ENCODE peak calls at places on chromosomes 13 and 19, in four cellular contexts. T is midbrain, X is C1 segment of cervical spinal cord, J is Ammon's horn. R is an unnamed sample.

GRCh38 chr19:39110263-39110967 is 15.2 kb upstream of the PAK4 start:
- DNase-seq in T (peak), X (no peak), J (peak), R (peak)

GRCh38 chr13:111262715-111263114 is 57.7 kb upstream of the TEX29 start:
- DNase-seq in T (no peak), X (no peak), J (no peak), R (no peak)

GRCh38 chr13:110399801-110400200 is 92.7 kb downstream of the COL4A2 start:
- DNase-seq in T (no peak), X (no peak), J (no peak), R (no peak)

GRCh38 chr13:20461481-20461859 is 64.2 kb downstream of the CRYL1 start:
- DNase-seq in T (no peak), X (no peak), J (no peak), R (no peak)

GRCh38 chr13:112658807-112659206 is 31.0 kb upstream of the ATP11A start:
- DNase-seq in T (no peak), X (no peak), J (no peak), R (no peak)

GRCh38 chr19:28294395-28294794 is 918.6 kb downstream of the UQCRFS1 start:
- DNase-seq in T (no peak), X (no peak), J (no peak), R (no peak)

GRCh38 chr13:98279473-98280175 is 102.6 kb upstream of the RNF113B start:
- DNase-seq in T (no peak), X (no peak), J (no peak), R (no peak)

GRCh38 chr19:44856438-44857083 is 10.5 kb downstream of the NECTIN2 start:
- DNase-seq in T (peak), X (no peak), J (peak), R (no peak)

GRCh38 chr13:74103970-74104555 is 30.1 kb downstream of the KLF12 start:
- DNase-seq in T (no peak), X (no peak), J (no peak), R (no peak)

GRCh38 chr19:50508850-50509190 is 2.2 kb downstream of the JOSD2 start:
- DNase-seq in T (no peak), X (no peak), J (no peak), R (no peak)

GRCh38 chr19:45059258-45059965 is 16.9 kb downstream of the ZNF296 start:
- DNase-seq in T (peak), X (peak), J (peak), R (peak)

GRCh38 chr19:41959056-41960053 is at the start of gene RABAC1:
- DNase-seq in T (peak), X (peak), J (peak), R (peak)

GRCh38 chr13:82147526-82147925 is 1734.7 kb downstream of the SLITRK1 start:
- DNase-seq in T (no peak), X (no peak), J (no peak), R (no peak)

GRCh38 chr19:44998025-44998424 is 3.2 kb upstream of the RELB start:
- DNase-seq in T (no peak), X (no peak), J (no peak), R (no peak)

GRCh38 chr13:24381539-24382265 is 72.3 kb downstream of the C1QTNF9 start:
- DNase-seq in T (no peak), X (no peak), J (no peak), R (no peak)

GRCh38 chr19:289651-290538 is 1.3 kb downstream of the PLPP2 start:
- DNase-seq in T (no peak), X (no peak), J (no peak), R (no peak)

GRCh38 chr19:48615145-48616040 is 517 bp upstream of the FAM83E start:
- DNase-seq in T (no peak), X (no peak), J (no peak), R (no peak)

GRCh38 chr13:114108141-114108761 is 24.2 kb downstream of the RASA3 start:
- DNase-seq in T (no peak), X (no peak), J (no peak), R (no peak)

GRCh38 chr13:46586766-46587509 is 34.0 kb downstream of the LRCH1 start:
- DNase-seq in T (no peak), X (no peak), J (no peak), R (no peak)

GRCh38 chr13:50389726-50390125 is 374.5 kb downstream of the KCNRG start:
- DNase-seq in T (no peak), X (no peak), J (peak), R (no peak)

GRCh38 chr19:12665281-12665573 is 1.3 kb downstream of the MAN2B1 start:
- DNase-seq in T (peak), X (peak), J (peak), R (peak)

GRCh38 chr13:39415003-39415402 is 188.0 kb downstream of the LHFPL6 start:
- DNase-seq in T (peak), X (no peak), J (no peak), R (no peak)

GRCh38 chr19:53606031-53606430 is 25.8 kb upstream of the DPRX start:
- DNase-seq in T (no peak), X (no peak), J (no peak), R (no peak)

GRCh38 chr13:76822691-76823267 is 63.4 kb downstream of the KCTD12 start:
- DNase-seq in T (no peak), X (no peak), J (no peak), R (no peak)

GRCh38 chr19:9953802-9954542 is 17.7 kb upstream of the OLFM2 start:
- DNase-seq in T (no peak), X (peak), J (peak), R (no peak)

GRCh38 chr19:31534231-31534630 is 185.0 kb upstream of the TSHZ3 start:
- DNase-seq in T (no peak), X (no peak), J (no peak), R (no peak)

GRCh38 chr13:98176777-98177608 is at the start of gene RNF113B:
- DNase-seq in T (no peak), X (no peak), J (no peak), R (no peak)

GRCh38 chr13:90622547-90622946 is 724.9 kb upstream of the MIR17HG start:
- DNase-seq in T (no peak), X (no peak), J (no peak), R (no peak)

GRCh38 chr19:57620673-57621348 is 6.8 kb downstream of the ZNF134 start:
- DNase-seq in T (no peak), X (no peak), J (no peak), R (no peak)

GRCh38 chr13:113923376-113924063 is 50.4 kb downstream of the C13orf46 start:
- DNase-seq in T (no peak), X (no peak), J (no peak), R (no peak)

GRCh38 chr13:21361123-21361522 is 98.0 kb downstream of the ZDHHC20 start:
- DNase-seq in T (no peak), X (no peak), J (no peak), R (no peak)

GRCh38 chr19:15252398-15253018 is 20.3 kb upstream of the EPHX3 start:
- DNase-seq in T (peak), X (peak), J (peak), R (no peak)

GRCh38 chr19:43667524-43668405 is 2.2 kb downstream of the PLAUR start:
- DNase-seq in T (no peak), X (peak), J (peak), R (peak)

GRCh38 chr19:56964526-56964925 is 124.0 kb upstream of the PEG3 start:
- DNase-seq in T (no peak), X (no peak), J (no peak), R (no peak)

GRCh38 chr19:14361824-14362223 is 19.4 kb upstream of the ADGRE5 start:
- DNase-seq in T (no peak), X (no peak), J (no peak), R (no peak)

GRCh38 chr13:48842316-48842715 is 133.4 kb upstream of the FNDC3A start:
- DNase-seq in T (no peak), X (no peak), J (no peak), R (no peak)

GRCh38 chr13:42985312-42986175 is 6.5 kb downstream of the EPSTI1 start:
- DNase-seq in T (no peak), X (no peak), J (no peak), R (no peak)

R was measured in lung.